ENCODE peak calls at places on chromosome 3, in seven cellular contexts. X is AG04450, R is right lobe of liver, O is GM23338, K is fibroblast of the aortic adventitia, M is lower lobe of right lung, G is IMR-90. A is an unnamed sample.

GRCh38 chr3:123448503-123449091 is at the start of gene ADCY5:
- DNase-seq in X (no peak), R (peak), O (peak), K (no peak), M (no peak), G (no peak), A (no peak)

GRCh38 chr3:117523407-117523806 is 813.8 kb downstream of the TUSC7 start:
- DNase-seq in X (no peak), R (no peak), O (peak), K (no peak), M (no peak), G (no peak), A (no peak)

GRCh38 chr3:159583662-159584061 is 405.0 kb upstream of the IL12A start:
- DNase-seq in X (no peak), R (no peak), O (peak), K (peak), M (no peak), G (no peak), A (peak)

GRCh38 chr3:39038165-39038564 is 13.6 kb downstream of the SCN11A start:
- DNase-seq in X (no peak), R (no peak), O (no peak), K (peak), M (no peak), G (peak), A (peak)

GRCh38 chr3:38314767-38315487 is 31.7 kb upstream of the XYLB start:
- DNase-seq in X (no peak), R (no peak), O (peak), K (no peak), M (no peak), G (no peak), A (no peak)

GRCh38 chr3:177441813-177442646 is 244.7 kb upstream of the TBL1XR1 start:
- DNase-seq in X (peak), R (no peak), O (no peak), K (peak), M (no peak), G (no peak), A (no peak)

GRCh38 chr3:195440379-195440778 is 2.4 kb downstream of the ACAP2 start:
- DNase-seq in X (no peak), R (no peak), O (no peak), K (no peak), M (no peak), G (no peak), A (no peak)

GRCh38 chr3:197317250-197317963 is 19.0 kb upstream of the DLG1 start:
- DNase-seq in X (no peak), R (no peak), O (no peak), K (peak), M (no peak), G (peak), A (peak)

GRCh38 chr3:124671123-124671522 is 59.1 kb upstream of the UMPS start:
- DNase-seq in X (no peak), R (no peak), O (no peak), K (no peak), M (no peak), G (no peak), A (no peak)

GRCh38 chr3:126261037-126261436 is 80.7 kb upstream of the ALDH1L1 start:
- DNase-seq in X (no peak), R (peak), O (peak), K (peak), M (no peak), G (peak), A (peak)

GRCh38 chr3:188673509-188674239 is 498.1 kb upstream of the TPRG1 start:
- DNase-seq in X (no peak), R (no peak), O (peak), K (peak), M (no peak), G (peak), A (peak)

GRCh38 chr3:23816721-23817120 is 11.0 kb downstream of the UBE2E1 start:
- DNase-seq in X (no peak), R (no peak), O (no peak), K (no peak), M (no peak), G (no peak), A (no peak)

GRCh38 chr3:66625464-66626216 is 124.8 kb upstream of the LRIG1 start:
- DNase-seq in X (no peak), R (peak), O (no peak), K (peak), M (no peak), G (peak), A (no peak)

DNA sequence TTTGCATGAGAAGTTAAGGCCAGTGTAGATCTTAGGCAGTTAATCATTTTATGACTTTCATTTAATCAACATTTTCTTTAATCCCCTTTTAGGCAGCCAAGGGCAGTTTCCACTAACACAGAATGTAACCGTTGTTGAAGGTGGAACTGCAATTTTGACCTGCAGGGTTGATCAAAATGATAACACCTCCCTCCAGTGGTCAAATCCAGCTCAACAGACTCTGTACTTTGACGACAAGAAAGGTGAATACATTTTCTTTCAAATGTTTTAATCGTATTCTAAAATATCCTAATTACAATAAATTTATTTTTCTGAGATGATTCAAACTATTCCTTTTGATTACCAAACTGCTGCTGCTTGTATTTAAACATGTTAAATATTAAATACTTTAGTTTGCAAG is 843.2 kb downstream of the CADM2 start:
- DNase-seq in X (no peak), R (no peak), O (peak), K (no peak), M (no peak), G (no peak), A (no peak)
- TF ChIP-seq CTCF in X (no peak), R (no peak), O (peak), K (no peak), M (no peak), G (no peak), A (no peak)

GRCh38 chr3:139538733-139539132 is 809 bp downstream of the RBP1 start:
- DNase-seq in X (no peak), R (peak), O (peak), K (peak), M (no peak), G (peak), A (peak)

GRCh38 chr3:139541898-139542288 is 2.4 kb upstream of the RBP1 start:
- DNase-seq in X (no peak), R (no peak), O (no peak), K (no peak), M (no peak), G (no peak), A (no peak)

GRCh38 chr3:139540686-139541085 is 1.1 kb upstream of the RBP1 start:
- DNase-seq in X (no peak), R (no peak), O (no peak), K (no peak), M (no peak), G (no peak), A (no peak)

GRCh38 chr3:139537795-139538538 is 1.6 kb downstream of the RBP1 start:
- DNase-seq in X (no peak), R (no peak), O (no peak), K (no peak), M (no peak), G (no peak), A (no peak)

GRCh38 chr3:139541156-139541897 is 1.8 kb upstream of the RBP1 start:
- DNase-seq in X (no peak), R (no peak), O (no peak), K (no peak), M (no peak), G (no peak), A (no peak)
- H3K4me3 ChIP-seq in X (no peak), R (no peak), O (no peak), K (no peak), M (no peak), G (no peak), A (no peak)

GRCh38 chr3:49787536-49787935 is 1.2 kb upstream of the IP6K1 start:
- DNase-seq in X (no peak), R (no peak), O (no peak), K (no peak), M (no peak), G (no peak), A (no peak)
- TF ChIP-seq CTCF in X (no peak), R (no peak), O (no peak), K (no peak), M (no peak), G (no peak), A (no peak)

GRCh38 chr3:69012111-69012835 is 1.2 kb downstream of the EOGT start:
- DNase-seq in X (no peak), R (no peak), O (peak), K (peak), M (peak), G (peak), A (peak)
- H3K4me3 ChIP-seq in X (peak), R (peak), O (peak), K (peak), M (peak), G (peak), A (peak)

GRCh38 chr3:179446501-179446900 is 4.8 kb downstream of the GNB4 start:
- DNase-seq in X (no peak), R (no peak), O (peak), K (peak), M (no peak), G (peak), A (peak)
- TF ChIP-seq CTCF in X (peak), R (peak), O (peak), K (peak), M (peak), G (peak), A (peak)

GRCh38 chr3:62445267-62445666 is 71.9 kb upstream of the FEZF2 start:
- DNase-seq in X (no peak), R (no peak), O (peak), K (peak), M (no peak), G (peak), A (peak)
- H3K4me3 ChIP-seq in X (peak), R (peak), O (no peak), K (peak), M (peak), G (peak), A (peak)